ENCODE peak calls at places on chromosomes 4 and X, in eight cellular contexts. X is thoracic aorta, V is endothelial cell of umbilical vein, L is neural progenitor cell, P is Peyer's patch, M is cardiac muscle cell, H is PC-3, K is prostate gland. C is an unnamed sample. For H3K4me1 and H3K9me3, the result is how much of the 10 kb centered on the place peaks cover.

GRCh38 chrX:150690126-150690525 is 3.1 kb upstream of the MTMR1 start:
- DNase-seq in X (no peak), P (no peak), V (no peak), H (peak), M (peak), K (no peak), L (no peak), C (no peak)

GRCh38 chr4:7041851-7042696 is 1.1 kb upstream of the TADA2B start:
- DNase-seq in P (peak), H (peak), L (peak), V (no peak), M (no peak), X (no peak), K (peak), C (peak)

GRCh38 chrX:37437160-37437559 is 88.0 kb downstream of the PRRG1 start:
- DNase-seq in P (no peak), M (no peak), X (no peak), K (no peak), L (no peak), H (no peak), V (no peak), C (no peak)

GRCh38 chr4:54941994-54942552 is 183.3 kb downstream of the KDR start:
- DNase-seq in M (peak), L (peak), P (peak), H (no peak), K (no peak), V (peak), X (no peak), C (peak)

GRCh38 chr4:149605601-149606378 is 209.9 kb downstream of the IQCM start:
- DNase-seq in L (no peak), M (no peak), X (no peak), K (no peak), P (no peak), H (peak), V (no peak), C (no peak)

GRCh38 chr4:41873380-41874295 is 61.6 kb upstream of the TMEM33 start:
- DNase-seq in M (no peak), V (no peak), X (no peak), K (no peak), L (peak), H (no peak), P (no peak), C (no peak)

GRCh38 chr4:6445403-6446129 is 26.8 kb downstream of the PPP2R2C start:
- DNase-seq in P (peak), V (no peak), H (no peak), L (no peak), K (no peak), X (no peak), M (no peak), C (no peak)

GRCh38 chr4:145168578-145169187 is 11.7 kb downstream of the OTUD4 start:
- DNase-seq in X (no peak), V (no peak), K (no peak), P (no peak), L (no peak), H (no peak), M (no peak), C (no peak)

GRCh38 chr4:159137176-159137575 is 34.3 kb downstream of the RAPGEF2 start:
- DNase-seq in M (no peak), H (no peak), L (peak), P (peak), X (no peak), K (no peak), V (no peak), C (peak)

GRCh38 chrX:28586891-28587635 is at the start of gene IL1RAPL1:
- DNase-seq in L (peak), V (peak), P (no peak), X (no peak), K (peak), M (peak), H (peak), C (no peak)

GRCh38 chrX:38754102-38754790 is 47.0 kb upstream of the MID1IP1 start:
- DNase-seq in M (peak), X (no peak), K (peak), H (peak), V (peak), L (peak), P (peak), C (no peak)

GRCh38 chr4:136818811-136819210 is 713.5 kb downstream of the PCDH18 start:
- DNase-seq in X (no peak), K (no peak), V (peak), P (no peak), H (no peak), L (no peak), M (peak), C (no peak)

GRCh38 chr4:149896428-149896827 is 80.8 kb upstream of the IQCM start:
- DNase-seq in X (no peak), P (no peak), L (peak), M (peak), V (peak), K (no peak), H (peak), C (no peak)

GRCh38 chrX:69503835-69504625 is at the start of gene NALF2:
- DNase-seq in P (no peak), L (peak), H (peak), M (peak), X (no peak), K (peak), V (peak), C (no peak)

GRCh38 chrX:104427693-104428092 is 138.3 kb upstream of the IL1RAPL2 start:
- DNase-seq in P (no peak), K (no peak), M (no peak), V (no peak), L (no peak), X (no peak), H (no peak), C (no peak)

GRCh38 chr4:155758500-155759371 is at the start of gene GUCY1B1:
- DNase-seq in X (peak), V (peak), H (peak), K (peak), L (peak), M (peak), P (peak), C (peak)

GRCh38 chrX:39592776-39593175 is 505.0 kb downstream of the BCOR start:
- DNase-seq in L (no peak), V (no peak), X (no peak), H (peak), K (no peak), P (no peak), M (peak), C (no peak)

GRCh38 chrX:25968920-25969319 is 169.2 kb upstream of the MAGEB18 start:
- DNase-seq in M (peak), P (no peak), V (peak), X (no peak), K (no peak), H (peak), L (peak), C (no peak)

GRCh38 chr4:40214038-40214437 is 17.2 kb downstream of the RHOH start:
- DNase-seq in M (no peak), V (no peak), L (no peak), H (no peak), K (no peak), X (no peak), P (no peak), C (no peak)

GRCh38 chrX:109847257-109848187 is 114.5 kb upstream of the ACSL4 start:
- DNase-seq in K (no peak), L (no peak), X (no peak), V (no peak), P (no peak), H (peak), M (peak), C (no peak)

GRCh38 chr4:125313497-125313896 is 1.3 kb upstream of the FAT4 start:
- DNase-seq in P (no peak), K (peak), V (peak), M (peak), L (peak), X (no peak), H (peak), C (peak)

GRCh38 chrX:119266364-119266995 is 30.4 kb downstream of the PGRMC1 start:
- DNase-seq in K (no peak), V (peak), X (no peak), M (peak), L (peak), H (peak), P (peak), C (no peak)

GRCh38 chrX:76987381-76987780 is 459.8 kb upstream of the FGF16 start:
- DNase-seq in M (no peak), P (no peak), H (peak), X (no peak), V (no peak), L (peak), K (no peak), C (no peak)

GRCh38 chrX:19772306-19772705 is 115.1 kb downstream of the SH3KBP1 start:
- DNase-seq in M (peak), K (no peak), P (no peak), X (no peak), H (peak), L (no peak), V (peak), C (no peak)
- H3K4me1 ChIP-seq in M (under half), K (under half), P (under half), X (under half), H (under half), L (under half), V (under half), C (under half)

DNA sequence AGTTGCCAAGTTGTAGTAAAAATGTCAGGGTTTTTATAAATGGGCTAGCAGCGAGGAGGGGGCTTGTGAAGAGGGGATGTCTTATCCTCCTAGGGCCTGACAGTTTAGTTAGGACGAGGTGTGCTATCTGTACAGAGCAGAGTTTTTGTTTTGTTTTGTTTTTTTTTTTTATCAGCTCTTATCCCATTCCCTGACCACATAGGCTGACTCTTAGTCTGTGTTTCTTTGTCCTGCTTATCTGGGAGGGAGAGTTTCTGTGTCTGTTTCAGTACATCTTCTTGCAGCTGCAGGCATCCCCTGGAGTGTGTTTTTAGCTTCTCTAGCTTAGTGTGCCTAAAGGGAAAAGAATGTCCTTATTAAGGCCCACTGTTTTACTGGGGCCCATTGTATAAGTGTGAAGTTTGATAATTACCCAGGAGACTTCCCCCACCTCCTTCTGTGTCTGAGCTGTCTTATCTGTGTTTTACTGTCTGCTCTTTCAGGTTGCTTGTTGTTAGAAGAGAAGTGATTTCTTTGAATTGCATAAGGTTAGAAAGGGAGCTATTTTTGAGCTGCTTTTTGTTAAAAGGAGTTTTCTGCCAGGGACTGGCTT is 32.0 kb downstream of the PAGE2 start:
- DNase-seq in V (peak), L (peak), M (peak), K (no peak), P (no peak), X (no peak), H (no peak), C (no peak)
- H3K9me3 ChIP-seq in V (under half), L (under half), M (under half), K (under half), P (under half), X (under half), H (under half), C (under half)

GRCh38 chr4:4327652-4328121 is 37.6 kb downstream of the ZBTB49 start:
- DNase-seq in H (peak), K (no peak), X (no peak), M (peak), L (peak), P (peak), V (peak), C (no peak)
- TF ChIP-seq CTCF in H (peak), K (no peak), X (no peak), M (peak), L (peak), P (no peak), V (peak), C (no peak)

GRCh38 chr4:185513489-185514181 is 21.7 kb downstream of the PDLIM3 start:
- DNase-seq in M (peak), K (no peak), V (peak), H (peak), L (no peak), P (no peak), X (no peak), C (no peak)
- H3K4me1 ChIP-seq in M (under half), K (under half), V (under half), H (under half), L (under half), P (under half), X (under half), C (under half)

GRCh38 chr4:113732-114131 is 10.6 kb upstream of the ZNF718 start:
- DNase-seq in M (no peak), K (no peak), X (no peak), L (no peak), V (no peak), P (no peak), H (no peak), C (no peak)

GRCh38 chr4:112771-113170 is 11.5 kb upstream of the ZNF718 start:
- DNase-seq in L (no peak), M (no peak), K (no peak), X (no peak), P (no peak), H (no peak), V (no peak), C (no peak)

GRCh38 chr4:107083-107443 is 17.2 kb upstream of the ZNF718 start:
- DNase-seq in L (no peak), P (no peak), K (no peak), X (no peak), M (no peak), V (no peak), H (no peak), C (no peak)

GRCh38 chr4:107444-108429 is 16.6 kb upstream of the ZNF718 start:
- DNase-seq in K (no peak), P (no peak), L (no peak), M (no peak), V (no peak), X (no peak), H (no peak), C (no peak)
- H3K9me3 ChIP-seq in K (under half), P (under half), L (under half), M (under half), V (under half), X (under half), H (under half), C (under half)

GRCh38 chrX:49829016-49829415 is at the start of gene PAGE4:
- DNase-seq in M (no peak), V (no peak), L (no peak), X (no peak), K (no peak), P (no peak), H (peak), C (no peak)
- TF ChIP-seq CTCF in M (no peak), V (no peak), L (no peak), X (no peak), K (no peak), P (no peak), H (no peak), C (no peak)

C was measured in mucosa of descending colon.